ENCODE peak calls at places on chromosomes 13 and 19, in seven cellular contexts. S is stimulated activated naive CD8-positive, alpha-beta T cell treated with anti-CD3 and anti-CD28 coated beads, Interleukin-15, Interleukin-2, amounts not matched to agents 100 U/mL and 50 U/mL, for 24 hours; U is tibial artery; C is activated naive CD8-positive, alpha-beta T cell treated with anti-CD3 and anti-CD28 coated beads, Interleukin-2, amount 50 U/mL, for 24 hours; D is stimulated activated CD4-positive, alpha-beta T cell treated with anti-CD3 and anti-CD28 coated beads, TNF-alpha, amount 100 ng/mL, for 48 hours; O is WTC11; J is kidney epithelial cell. I is an unnamed sample.

GRCh38 chr13:42071667-42072419 is 23.4 kb downstream of the DGKH start:
- DNase-seq in S (no peak), U (no peak), C (no peak), D (no peak), O (no peak), J (no peak), I (peak)

GRCh38 chr19:1102407-1103106 is 1.2 kb upstream of the GPX4 start:
- DNase-seq in S (peak), U (peak), C (peak), D (peak), O (no peak), J (peak), I (peak)

GRCh38 chr13:73060251-73061160 is 1.7 kb downstream of the KLF5 start:
- DNase-seq in S (peak), U (peak), C (peak), D (no peak), O (no peak), J (no peak), I (peak)

GRCh38 chr19:31397308-31397707 is 48.1 kb upstream of the TSHZ3 start:
- DNase-seq in S (no peak), U (no peak), C (no peak), D (no peak), O (no peak), J (no peak), I (no peak)

GRCh38 chr19:1106841-1107654 is 3.3 kb downstream of the GPX4 start:
- DNase-seq in S (no peak), U (no peak), C (no peak), D (no peak), O (no peak), J (no peak), I (no peak)

GRCh38 chr13:21837841-21838551 is 167.1 kb downstream of the FGF9 start:
- DNase-seq in S (no peak), U (no peak), C (no peak), D (no peak), O (no peak), J (no peak), I (no peak)

GRCh38 chr19:3607398-3608078 is 863 bp upstream of the TBXA2R start:
- DNase-seq in S (no peak), U (no peak), C (no peak), D (no peak), O (peak), J (no peak), I (no peak)

GRCh38 chr13:106700007-106700950 is 132.3 kb upstream of the ARGLU1 start:
- DNase-seq in S (no peak), U (no peak), C (no peak), D (no peak), O (no peak), J (no peak), I (no peak)

GRCh38 chr13:98890186-98890585 is 87.7 kb downstream of the DOCK9 start:
- DNase-seq in S (peak), U (no peak), C (peak), D (peak), O (no peak), J (peak), I (peak)

GRCh38 chr19:36577271-36577996 is 4.3 kb upstream of the ZNF529 start:
- DNase-seq in S (no peak), U (no peak), C (no peak), D (no peak), O (no peak), J (no peak), I (no peak)

GRCh38 chr19:30214651-30215051 is 157.5 kb upstream of the ZNF536 start:
- DNase-seq in S (no peak), U (no peak), C (peak), D (no peak), O (no peak), J (no peak), I (no peak)

GRCh38 chr13:33863390-33863789 is 45.4 kb downstream of the RFC3 start:
- DNase-seq in S (no peak), U (no peak), C (no peak), D (no peak), O (no peak), J (no peak), I (no peak)

GRCh38 chr19:3880471-3881271 is at the start of gene ATCAY:
- DNase-seq in S (no peak), U (no peak), C (no peak), D (no peak), O (peak), J (no peak), I (no peak)

GRCh38 chr13:30744056-30744684 is 8.8 kb downstream of the ALOX5AP start:
- DNase-seq in S (peak), U (no peak), C (peak), D (peak), O (no peak), J (peak), I (no peak)

GRCh38 chr19:13070425-13071140 is 32.1 kb downstream of the LYL1 start:
- DNase-seq in S (no peak), U (no peak), C (no peak), D (no peak), O (no peak), J (no peak), I (no peak)

GRCh38 chr19:34733266-34733825 is 697 bp upstream of the ZNF181 start:
- DNase-seq in S (peak), U (peak), C (no peak), D (no peak), O (peak), J (no peak), I (no peak)

GRCh38 chr19:28393574-28394336 is 819.2 kb downstream of the UQCRFS1 start:
- DNase-seq in S (no peak), U (no peak), C (no peak), D (no peak), O (no peak), J (no peak), I (no peak)

GRCh38 chr13:55613429-55614187 is 1527.1 kb upstream of the PRR20A start:
- DNase-seq in S (no peak), U (no peak), C (no peak), D (no peak), O (no peak), J (no peak), I (no peak)

GRCh38 chr13:37959284-37959683 is 89.7 kb upstream of the TRPC4 start:
- DNase-seq in S (no peak), U (no peak), C (no peak), D (no peak), O (no peak), J (no peak), I (no peak)

I was measured in non-pigmented ciliary epithelial cell.